ENCODE peak calls at places on chromosomes 4 and X, in six cellular contexts. S is cardiac muscle cell; D is AG04450; X is GM04503; T is lung; H is stimulated activated CD4-positive, alpha-beta T cell treated with anti-CD3 and anti-CD28 coated beads, Interleukin-1b, Interleukin-23, amount 100 ng/mL, for 48 hours. L is an unnamed sample.

GRCh38 chrX:155662297-155662696 is 49.5 kb upstream of the TMLHE start:
- DNase-seq in S (peak), D (no peak), X (no peak), T (no peak), H (no peak), L (no peak)

GRCh38 chr4:121736735-121737351 is 28.1 kb downstream of the SMIM43 start:
- DNase-seq in S (peak), D (no peak), X (no peak), T (peak), H (no peak), L (peak)

GRCh38 chr4:39042365-39042764 is 10.2 kb upstream of the TMEM156 start:
- DNase-seq in S (no peak), D (no peak), X (no peak), T (no peak), H (no peak), L (no peak)

GRCh38 chr4:88573286-88573994 is 18.8 kb upstream of the HERC3 start:
- DNase-seq in S (no peak), D (no peak), X (no peak), T (no peak), H (no peak), L (no peak)

GRCh38 chrX:123959281-123960063 is 2.0 kb upstream of the STAG2 start:
- DNase-seq in S (peak), D (no peak), X (no peak), T (peak), H (peak), L (peak)

GRCh38 chr4:93688978-93689377 is 139.6 kb upstream of the ATOH1 start:
- DNase-seq in S (no peak), D (no peak), X (no peak), T (no peak), H (no peak), L (no peak)

GRCh38 chr4:55396305-55397023 is 707 bp downstream of the TMEM165 start:
- DNase-seq in S (peak), D (no peak), X (no peak), T (peak), H (peak), L (peak)

GRCh38 chrX:149570668-149571067 is 16.6 kb downstream of the MAGEA9B start:
- DNase-seq in S (peak), D (peak), X (peak), T (no peak), H (no peak), L (no peak)

GRCh38 chr4:11626046-11626445 is 197.4 kb upstream of the HS3ST1 start:
- DNase-seq in S (no peak), D (no peak), X (no peak), T (no peak), H (no peak), L (no peak)

GRCh38 chrX:53074987-53075386 is 7.2 kb upstream of the TSPYL2 start:
- DNase-seq in S (no peak), D (no peak), X (no peak), T (no peak), H (no peak), L (no peak)

GRCh38 chr4:60042941-60043340 is 1157.2 kb upstream of the ADGRL3 start:
- DNase-seq in S (no peak), D (no peak), X (no peak), T (no peak), H (no peak), L (no peak)

GRCh38 chrX:638482-639131 is 8.0 kb downstream of the SHOX start:
- DNase-seq in S (no peak), D (no peak), X (no peak), T (no peak), H (no peak), L (no peak)

GRCh38 chr4:85928775-85929585 is 430.9 kb downstream of the MAPK10 start:
- DNase-seq in S (peak), D (no peak), X (no peak), T (no peak), H (no peak), L (peak)

GRCh38 chrX:67004451-67004850 is 365.6 kb upstream of the EDA2R start:
- DNase-seq in S (no peak), D (no peak), X (no peak), T (no peak), H (no peak), L (no peak)

GRCh38 chr4:105128208-105128607 is 18.5 kb upstream of the TET2 start:
- DNase-seq in S (no peak), D (no peak), X (no peak), T (no peak), H (no peak), L (no peak)

GRCh38 chr4:12965334-12965733 is 518.8 kb downstream of the RAB28 start:
- DNase-seq in S (no peak), D (no peak), X (no peak), T (no peak), H (no peak), L (no peak)

GRCh38 chr4:124085561-124086180 is 626.9 kb downstream of the ANKRD50 start:
- DNase-seq in S (peak), D (no peak), X (no peak), T (no peak), H (no peak), L (no peak)

L was measured in mucosa of gallbladder.